ENCODE peak calls at places on chromosomes 4 and X, in ten cellular contexts. P is H1, A is upper lobe of right lung, F is NB4, Y is fibroblast of lung, D is HCT116, S is cardiac fibroblast, T is lower lobe of right lung, X is AG09309, W is SK-N-SH. O is an unnamed sample.

GRCh38 chrX:81195712-81196111 is 6.0 kb downstream of the HMGN5 start:
- DNase-seq in P (no peak), A (no peak), F (peak; percentile 71), Y (peak; percentile 63), D (peak; percentile 33), S (peak; percentile 67), T (no peak), X (peak; percentile 17), W (peak; percentile 38), O (no peak)

GRCh38 chr4:156779774-156780173 is 191.8 kb downstream of the PDGFC start:
- DNase-seq in P (no peak), A (no peak), F (no peak), Y (peak; percentile 89), D (peak; percentile 52), S (no peak), T (no peak), X (no peak), W (no peak), O (no peak)

GRCh38 chr4:73978886-73979285 is 2.9 kb downstream of the PF4 start:
- DNase-seq in P (no peak), A (no peak), F (no peak), Y (peak; percentile 92), D (no peak), S (peak; percentile 85), T (no peak), X (peak; percentile 72), W (no peak), O (peak; percentile 82)

GRCh38 chrX:83077606-83078005 is 430.5 kb upstream of the POU3F4 start:
- DNase-seq in P (no peak), A (no peak), F (no peak), Y (no peak), D (no peak), S (no peak), T (no peak), X (no peak), W (no peak), O (no peak)

GRCh38 chr4:155759372-155760252 is 791 bp downstream of the GUCY1B1 start:
- DNase-seq in P (no peak), A (peak; percentile 79), F (peak; percentile 1), Y (peak; percentile 61), D (no peak), S (peak; percentile 51), T (peak; percentile 65), X (no peak), W (peak; percentile 84), O (no peak)

GRCh38 chr4:77202491-77202890 is 45.5 kb downstream of the CCNG2 start:
- DNase-seq in P (no peak), A (no peak), F (no peak), Y (no peak), D (no peak), S (no peak), T (no peak), X (no peak), W (no peak), O (no peak)

GRCh38 chrX:151359931-151360871 is 36.8 kb upstream of the VMA21 start:
- DNase-seq in P (no peak), A (peak; percentile 66), F (peak; percentile 30), Y (peak; percentile 1), D (no peak), S (peak; percentile 12), T (peak; percentile 44), X (no peak), W (peak; percentile 55), O (no peak)

GRCh38 chrX:79081895-79082512 is 62.5 kb upstream of the GPR174 start:
- DNase-seq in P (no peak), A (no peak), F (peak; percentile 48), Y (peak; percentile 23), D (no peak), S (peak; percentile 29), T (no peak), X (peak; percentile 1), W (peak; percentile 33), O (no peak)

DNA sequence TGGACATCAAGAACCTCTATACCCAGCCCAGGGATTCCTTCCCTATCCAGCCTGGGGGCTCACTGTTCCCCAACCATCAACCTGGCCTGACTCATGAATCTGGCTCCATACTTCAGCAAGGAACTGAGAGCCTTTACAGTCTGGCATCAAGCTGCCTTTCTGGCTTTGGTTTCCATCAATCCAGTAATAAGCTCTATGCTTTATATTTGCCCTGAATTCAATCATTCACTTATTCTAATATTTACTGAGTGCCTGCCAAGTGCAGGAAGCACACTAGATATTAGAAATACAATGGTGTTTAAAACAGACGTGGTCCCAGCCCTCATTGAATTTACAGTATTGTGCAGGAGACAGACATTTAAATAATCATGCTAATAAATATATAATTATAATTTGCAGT is 114.8 kb upstream of the PLAC1 start:
- DNase-seq in P (no peak), A (no peak), F (no peak), Y (no peak), D (no peak), S (no peak), T (no peak), X (no peak), W (no peak), O (no peak)
- TF ChIP-seq CTCF in P (no peak), A (no peak), F (no peak), Y (no peak), D (no peak), S (no peak), T (no peak), X (no peak), W (no peak), O (no peak)

GRCh38 chr4:1293531-1293941 is 3.8 kb downstream of the MAEA start:
- DNase-seq in P (no peak), A (no peak), F (no peak), Y (no peak), D (no peak), S (no peak), T (no peak), X (no peak), W (no peak), O (no peak)
- H3K4me3 ChIP-seq in P (no peak overlapping the region), A (no peak overlapping the region), F (no peak overlapping the region), Y (no peak overlapping the region), D (no peak overlapping the region), S (no peak overlapping the region), T (no peak overlapping the region), X (no peak overlapping the region), W (no peak overlapping the region), O (no peak overlapping the region)

GRCh38 chr4:140151700-140152014 is 2.3 kb downstream of the MAML3 start:
- DNase-seq in P (peak; percentile 64), A (peak; percentile 86), F (peak; percentile 90), Y (peak; percentile 87), D (peak; percentile 75), S (peak; percentile 89), T (peak; percentile 87), X (no peak), W (peak; percentile 92), O (no peak)

GRCh38 chr4:140150636-140150885 is 3.4 kb downstream of the MAML3 start:
- DNase-seq in P (no peak), A (no peak), F (no peak), Y (no peak), D (no peak), S (no peak), T (peak; percentile 89), X (no peak), W (no peak), O (no peak)

GRCh38 chr4:140152015-140152703 is 1.8 kb downstream of the MAML3 start:
- DNase-seq in P (no peak), A (peak; percentile 92), F (no peak), Y (no peak), D (peak; percentile 46), S (no peak), T (peak; percentile 85), X (no peak), W (peak; percentile 84), O (no peak)

GRCh38 chr4:140150886-140151699 is 2.9 kb downstream of the MAML3 start:
- DNase-seq in P (peak; percentile 78), A (peak; percentile 94), F (peak; percentile 95), Y (peak; percentile 97), D (peak; percentile 79), S (peak; percentile 98), T (peak; percentile 90), X (peak; percentile 72), W (peak; percentile 84), O (no peak)

GRCh38 chr4:140149851-140150635 is 3.9 kb downstream of the MAML3 start:
- DNase-seq in P (no peak), A (peak; percentile 88), F (peak; percentile 76), Y (peak; percentile 54), D (peak; percentile 38), S (peak; percentile 49), T (peak; percentile 84), X (no peak), W (peak; percentile 55), O (no peak)
- TF ChIP-seq CTCF in P (no peak), A (no peak), F (no peak), Y (no peak), D (no peak), S (peak; percentile 7), T (no peak), X (no peak), W (no peak), O (no peak)

GRCh38 chr4:3874525-3875110 is 108.4 kb downstream of the ADRA2C start:
- DNase-seq in P (no peak), A (peak; percentile 31), F (no peak), Y (no peak), D (no peak), S (no peak), T (peak; percentile 6), X (no peak), W (no peak), O (no peak)

GRCh38 chr4:3871881-3872833 is 106.0 kb downstream of the ADRA2C start:
- DNase-seq in P (no peak), A (peak; percentile 60), F (no peak), Y (no peak), D (no peak), S (no peak), T (peak; percentile 14), X (no peak), W (no peak), O (no peak)

GRCh38 chr4:3872834-3873313 is 106.7 kb downstream of the ADRA2C start:
- DNase-seq in P (no peak), A (no peak), F (no peak), Y (no peak), D (no peak), S (no peak), T (no peak), X (no peak), W (no peak), O (no peak)

GRCh38 chr4:3875466-3875865 is 109.3 kb downstream of the ADRA2C start:
- DNase-seq in P (no peak), A (no peak), F (no peak), Y (no peak), D (no peak), S (no peak), T (no peak), X (no peak), W (no peak), O (no peak)

DNA sequence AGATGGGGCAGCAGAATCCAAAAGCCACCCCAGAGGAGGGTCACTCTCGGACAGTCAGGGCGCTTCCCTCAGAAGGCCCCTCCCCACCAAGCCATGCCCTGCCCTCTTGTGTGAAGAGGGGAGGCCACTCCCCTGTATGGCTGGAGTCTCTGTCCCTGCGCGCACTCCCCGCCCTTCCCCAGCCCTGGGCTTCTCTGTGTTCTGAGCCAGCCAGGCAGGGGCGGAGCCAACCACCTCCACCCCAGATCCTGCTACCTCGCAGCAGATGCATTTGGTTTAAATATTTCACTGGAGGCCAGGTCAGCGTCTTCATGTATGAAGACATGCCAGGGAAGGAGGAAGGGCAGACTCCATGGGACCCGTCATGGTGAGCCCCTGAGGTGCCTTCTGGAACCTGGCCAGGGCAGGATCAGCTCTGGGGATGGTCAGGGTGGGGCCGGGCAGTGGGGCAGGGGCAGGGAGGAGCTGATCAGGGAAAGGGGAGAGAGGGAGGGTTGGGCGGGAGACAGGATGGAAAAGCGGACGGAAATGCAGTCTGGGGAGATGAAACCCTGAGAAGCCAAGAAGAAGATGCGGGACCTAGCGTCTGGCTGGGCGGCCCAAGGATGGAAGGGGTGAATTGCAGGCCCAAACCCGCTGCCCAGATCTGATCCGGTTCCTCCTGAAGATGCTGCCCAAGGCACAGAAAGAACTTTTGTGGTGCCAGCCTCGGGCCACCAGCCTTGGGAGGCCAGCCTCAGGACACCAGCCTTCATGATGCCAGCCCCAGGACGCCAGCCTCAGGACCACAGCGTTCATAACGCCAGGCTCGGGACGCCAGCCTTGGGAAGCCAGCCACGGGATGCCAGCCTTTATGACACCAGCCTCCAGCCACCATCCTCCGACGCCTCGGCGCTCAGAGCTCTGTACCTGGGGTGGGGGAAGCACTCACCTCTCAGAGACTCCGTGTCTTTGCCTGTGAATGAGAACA is 107.5 kb downstream of the ADRA2C start:
- DNase-seq in P (no peak), A (peak; percentile 57), F (no peak), Y (no peak), D (no peak), S (no peak), T (no peak), X (no peak), W (peak; percentile 70), O (no peak)
- H3K4me3 ChIP-seq in P (no peak overlapping the region), A (no peak overlapping the region), F (no peak overlapping the region), Y (no peak overlapping the region), D (no peak overlapping the region), S (no peak overlapping the region), T (no peak overlapping the region), X (no peak overlapping the region), W (no peak overlapping the region), O (no peak overlapping the region)

O was measured in AG04449.